ENCODE peak calls at places on chromosomes 2 and 18, in five cellular contexts. P is GM23338, K is heart right ventricle, U is bronchial epithelial cell, C is breast epithelium. I is an unnamed sample.

GRCh38 chr2:177329035-177329434 is 63.5 kb upstream of the AGPS start:
- DNase-seq in P (no peak), K (no peak), U (no peak), C (no peak), I (no peak)

GRCh38 chr2:152432206-152432653 is 97.3 kb downstream of the FMNL2 start:
- DNase-seq in P (no peak), K (peak), U (peak), C (no peak), I (peak)

GRCh38 chr2:146450131-146450530 is 1394.7 kb upstream of the ACVR2A start:
- DNase-seq in P (no peak), K (no peak), U (peak), C (no peak), I (no peak)

GRCh38 chr2:69214898-69215297 is 172.1 kb downstream of the GFPT1 start:
- DNase-seq in P (no peak), K (peak), U (peak), C (no peak), I (no peak)

GRCh38 chr2:5539281-5540211 is 152.6 kb upstream of the SOX11 start:
- DNase-seq in P (peak), K (no peak), U (no peak), C (no peak), I (no peak)

GRCh38 chr2:152359573-152360363 is 24.8 kb downstream of the FMNL2 start:
- DNase-seq in P (no peak), K (no peak), U (no peak), C (no peak), I (no peak)

GRCh38 chr2:241073166-241074064 is 28.7 kb downstream of the MTERF4 start:
- DNase-seq in P (no peak), K (no peak), U (peak), C (no peak), I (no peak)

GRCh38 chr2:165913636-165914035 is 39.9 kb downstream of the TTC21B start:
- DNase-seq in P (no peak), K (no peak), U (no peak), C (no peak), I (no peak)

GRCh38 chr2:235005603-235006259 is 53.9 kb downstream of the SH3BP4 start:
- DNase-seq in P (peak), K (peak), U (no peak), C (no peak), I (no peak)

GRCh38 chr2:234676859-234677450 is 180.1 kb upstream of the ARL4C start:
- DNase-seq in P (peak), K (no peak), U (no peak), C (no peak), I (peak)

GRCh38 chr2:62596061-62596658 is 90.2 kb upstream of the TMEM17 start:
- DNase-seq in P (no peak), K (no peak), U (peak), C (no peak), I (no peak)

GRCh38 chr2:200765995-200766660 is 45.6 kb upstream of the BZW1 start:
- DNase-seq in P (no peak), K (peak), U (peak), C (no peak), I (no peak)

GRCh38 chr18:44637210-44638051 is 43.3 kb upstream of the SETBP1 start:
- DNase-seq in P (no peak), K (no peak), U (peak), C (no peak), I (no peak)

GRCh38 chr2:16105664-16106281 is 165.4 kb downstream of the MYCN start:
- DNase-seq in P (peak), K (no peak), U (no peak), C (peak), I (no peak)

GRCh38 chr2:73291461-73292315 is 1.7 kb downstream of the EGR4 start:
- DNase-seq in P (peak), K (no peak), U (no peak), C (no peak), I (no peak)

GRCh38 chr18:7452331-7452730 is 114.8 kb upstream of the PTPRM start:
- DNase-seq in P (peak), K (peak), U (peak), C (no peak), I (no peak)

DNA sequence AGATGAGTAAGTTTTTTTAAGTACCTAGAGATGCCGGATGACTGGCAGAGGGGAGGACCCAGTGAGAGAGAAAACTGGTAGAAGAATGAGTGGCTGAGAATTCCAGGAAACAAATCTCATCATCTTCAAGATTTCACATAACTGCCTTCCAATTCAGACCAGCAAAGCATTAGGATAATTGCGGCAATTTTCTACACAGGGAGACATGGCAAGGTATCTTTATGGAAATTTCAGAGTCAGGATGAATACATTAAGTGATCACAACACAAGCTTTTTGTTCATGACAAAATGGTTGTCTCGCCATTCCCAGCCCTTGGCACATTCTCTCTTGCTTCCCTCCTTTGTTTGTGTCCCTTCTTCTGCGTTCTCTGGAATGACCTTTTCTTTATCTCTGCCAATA is 82.1 kb downstream of the ALK start:
- DNase-seq in P (no peak), K (no peak), U (no peak), C (no peak), I (no peak)
- H3K4me3 ChIP-seq in P (no peak), K (no peak), U (no peak), C (no peak), I (no peak)

GRCh38 chr2:127196998-127197397 is 23.1 kb downstream of the CYP27C1 start:
- DNase-seq in P (peak), K (no peak), U (peak), C (no peak), I (no peak)
- H3K4me3 ChIP-seq in P (no peak), K (no peak), U (no peak), C (no peak), I (no peak)

GRCh38 chr2:106664669-106665068 is 177.5 kb downstream of the CD8B2 start:
- DNase-seq in P (no peak), K (no peak), U (no peak), C (no peak), I (no peak)

DNA sequence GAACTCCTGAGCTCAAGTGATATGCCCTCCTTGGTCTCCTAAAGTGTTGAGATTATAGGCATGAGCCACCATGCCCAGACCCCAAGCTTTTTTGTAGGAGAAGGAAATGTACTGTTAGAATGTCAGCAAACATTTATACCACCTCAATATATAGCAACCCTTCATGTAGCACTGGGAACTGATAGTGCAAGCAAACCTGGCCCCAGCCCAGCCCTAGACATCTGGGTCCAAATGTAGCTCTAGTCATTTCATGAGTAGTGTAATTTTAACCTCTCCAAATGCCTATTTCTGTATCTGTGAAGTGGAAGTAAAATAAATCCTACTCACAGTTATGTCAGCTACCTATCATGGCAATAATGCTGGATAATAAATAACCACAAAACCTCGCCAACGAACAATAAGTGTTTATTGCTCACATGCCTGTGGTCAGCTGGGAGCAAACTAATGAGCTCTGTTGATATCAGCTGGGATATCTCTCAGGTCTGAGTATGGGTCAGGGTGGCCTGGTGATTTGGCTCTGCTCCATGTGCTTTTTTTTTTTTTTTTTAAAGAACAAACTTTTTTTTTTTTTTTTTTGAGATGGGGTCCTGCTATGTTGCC is 180.4 kb downstream of the CD8B2 start:
- DNase-seq in P (no peak), K (no peak), U (no peak), C (no peak), I (no peak)
- H3K4me3 ChIP-seq in P (no peak), K (no peak), U (no peak), C (no peak), I (no peak)

GRCh38 chr18:58692420-58693185 is 21.3 kb downstream of the MALT1 start:
- DNase-seq in P (no peak), K (no peak), U (no peak), C (no peak), I (no peak)

GRCh38 chr18:58695772-58696171 is 24.5 kb downstream of the MALT1 start:
- DNase-seq in P (no peak), K (no peak), U (no peak), C (no peak), I (no peak)

GRCh38 chr18:58694221-58694620 is 23.0 kb downstream of the MALT1 start:
- DNase-seq in P (no peak), K (no peak), U (no peak), C (no peak), I (no peak)

GRCh38 chr18:58697131-58697530 is 25.9 kb downstream of the MALT1 start:
- DNase-seq in P (no peak), K (no peak), U (no peak), C (no peak), I (no peak)

GRCh38 chr18:58694720-58695468 is 23.6 kb downstream of the MALT1 start:
- DNase-seq in P (no peak), K (no peak), U (no peak), C (no peak), I (no peak)
- H3K4me3 ChIP-seq in P (no peak), K (no peak), U (no peak), C (no peak), I (no peak)

I was measured in right atrium auricular region.